ENCODE peak calls at places on chromosome 13, in seven cellular contexts. One of them, this sample, is unnamed.

GRCh38 chr13:107361666-107362065 is 793.7 kb upstream of the ARGLU1 start:
- DNase-seq in colonic mucosa: no peak
- DNase-seq in AG04450: no peak
- DNase-seq in endodermal cell: no peak
- DNase-seq in heart right ventricle: no peak
- DNase-seq in transverse colon: no peak
- DNase-seq in IMR-90: peak
- DNase-seq in this sample: no peak

GRCh38 chr13:94607056-94607455 is 5.4 kb downstream of the GPR180 start:
- DNase-seq in AG04450: no peak
- DNase-seq in transverse colon: no peak
- DNase-seq in IMR-90: no peak
- DNase-seq in colonic mucosa: no peak
- DNase-seq in endodermal cell: no peak
- DNase-seq in heart right ventricle: no peak
- DNase-seq in this sample: no peak

GRCh38 chr13:46062190-46062589 is 9.6 kb upstream of the ZC3H13 start:
- DNase-seq in heart right ventricle: no peak
- DNase-seq in AG04450: no peak
- DNase-seq in colonic mucosa: no peak
- DNase-seq in transverse colon: no peak
- DNase-seq in endodermal cell: no peak
- DNase-seq in IMR-90: peak
- DNase-seq in this sample: no peak

GRCh38 chr13:46535002-46535401 is 18.0 kb upstream of the LRCH1 start:
- DNase-seq in transverse colon: no peak
- DNase-seq in heart right ventricle: no peak
- DNase-seq in AG04450: no peak
- DNase-seq in endodermal cell: no peak
- DNase-seq in IMR-90: no peak
- DNase-seq in colonic mucosa: no peak
- DNase-seq in this sample: no peak

GRCh38 chr13:75806101-75806500 is 170.0 kb downstream of the LMO7 start:
- DNase-seq in IMR-90: peak
- DNase-seq in transverse colon: no peak
- DNase-seq in heart right ventricle: no peak
- DNase-seq in colonic mucosa: no peak
- DNase-seq in endodermal cell: peak
- DNase-seq in AG04450: no peak
- DNase-seq in this sample: no peak

GRCh38 chr13:62293081-62293480 is 877.4 kb upstream of the PCDH20 start:
- DNase-seq in transverse colon: no peak
- DNase-seq in heart right ventricle: no peak
- DNase-seq in AG04450: no peak
- DNase-seq in endodermal cell: no peak
- DNase-seq in colonic mucosa: no peak
- DNase-seq in IMR-90: peak
- DNase-seq in this sample: no peak

GRCh38 chr13:43374621-43375020 is 351.2 kb downstream of the DNAJC15 start:
- DNase-seq in AG04450: no peak
- DNase-seq in transverse colon: no peak
- DNase-seq in IMR-90: peak
- DNase-seq in heart right ventricle: no peak
- DNase-seq in colonic mucosa: no peak
- DNase-seq in endodermal cell: no peak
- DNase-seq in this sample: no peak

GRCh38 chr13:65454403-65454802 is 1775.7 kb downstream of the PCDH9 start:
- DNase-seq in endodermal cell: no peak
- DNase-seq in colonic mucosa: no peak
- DNase-seq in heart right ventricle: no peak
- DNase-seq in transverse colon: no peak
- DNase-seq in AG04450: no peak
- DNase-seq in IMR-90: no peak
- DNase-seq in this sample: no peak

GRCh38 chr13:93080587-93080986 is 146.0 kb upstream of the GPC6 start:
- DNase-seq in heart right ventricle: no peak
- DNase-seq in colonic mucosa: no peak
- DNase-seq in AG04450: no peak
- DNase-seq in IMR-90: peak
- DNase-seq in transverse colon: no peak
- DNase-seq in endodermal cell: no peak
- DNase-seq in this sample: no peak

GRCh38 chr13:110070511-110071120 is 236.3 kb downstream of the COL4A1 start:
- DNase-seq in heart right ventricle: no peak
- DNase-seq in colonic mucosa: no peak
- DNase-seq in IMR-90: peak
- DNase-seq in transverse colon: no peak
- DNase-seq in endodermal cell: no peak
- DNase-seq in AG04450: peak
- DNase-seq in this sample: no peak

GRCh38 chr13:33606692-33607091 is 211.3 kb upstream of the RFC3 start:
- DNase-seq in heart right ventricle: no peak
- DNase-seq in colonic mucosa: no peak
- DNase-seq in endodermal cell: peak
- DNase-seq in IMR-90: no peak
- DNase-seq in AG04450: no peak
- DNase-seq in transverse colon: no peak
- DNase-seq in this sample: no peak

GRCh38 chr13:87981416-87981815 is 310.2 kb downstream of the SLITRK5 start:
- DNase-seq in heart right ventricle: no peak
- DNase-seq in transverse colon: no peak
- DNase-seq in AG04450: no peak
- DNase-seq in endodermal cell: no peak
- DNase-seq in colonic mucosa: no peak
- DNase-seq in IMR-90: no peak
- DNase-seq in this sample: no peak

GRCh38 chr13:30341815-30342570 is 34.6 kb upstream of the KATNAL1 start:
- DNase-seq in colonic mucosa: peak
- DNase-seq in heart right ventricle: peak
- DNase-seq in AG04450: peak
- DNase-seq in IMR-90: peak
- DNase-seq in transverse colon: peak
- DNase-seq in endodermal cell: no peak
- DNase-seq in this sample: peak

GRCh38 chr13:30148171-30148754 is 159.1 kb downstream of the KATNAL1 start:
- DNase-seq in transverse colon: no peak
- DNase-seq in IMR-90: no peak
- DNase-seq in endodermal cell: no peak
- DNase-seq in colonic mucosa: no peak
- DNase-seq in heart right ventricle: no peak
- DNase-seq in AG04450: no peak
- DNase-seq in this sample: no peak

GRCh38 chr13:111051656-111052232 is 63.4 kb upstream of the ARHGEF7 start:
- DNase-seq in colonic mucosa: no peak
- DNase-seq in endodermal cell: no peak
- DNase-seq in AG04450: no peak
- DNase-seq in transverse colon: no peak
- DNase-seq in heart right ventricle: no peak
- DNase-seq in IMR-90: no peak
- DNase-seq in this sample: peak

GRCh38 chr13:111911754-111912452 is 155.0 kb upstream of the SOX1 start:
- DNase-seq in AG04450: no peak
- DNase-seq in transverse colon: no peak
- DNase-seq in heart right ventricle: no peak
- DNase-seq in endodermal cell: no peak
- DNase-seq in IMR-90: no peak
- DNase-seq in colonic mucosa: peak
- DNase-seq in this sample: peak

GRCh38 chr13:112768795-112769411 is 79.1 kb downstream of the ATP11A start:
- DNase-seq in colonic mucosa: no peak
- DNase-seq in transverse colon: peak
- DNase-seq in endodermal cell: no peak
- DNase-seq in AG04450: no peak
- DNase-seq in IMR-90: no peak
- DNase-seq in heart right ventricle: peak
- DNase-seq in this sample: peak

GRCh38 chr13:96492758-96493157 is 402.9 kb downstream of the HS6ST3 start:
- DNase-seq in endodermal cell: no peak
- DNase-seq in transverse colon: no peak
- DNase-seq in IMR-90: no peak
- DNase-seq in colonic mucosa: no peak
- DNase-seq in AG04450: no peak
- DNase-seq in heart right ventricle: peak
- DNase-seq in this sample: no peak

GRCh38 chr13:53010374-53011105 is 18.1 kb upstream of the OLFM4 start:
- DNase-seq in colonic mucosa: peak
- DNase-seq in IMR-90: no peak
- DNase-seq in heart right ventricle: no peak
- DNase-seq in transverse colon: peak
- DNase-seq in AG04450: no peak
- DNase-seq in endodermal cell: no peak
- DNase-seq in this sample: no peak

GRCh38 chr13:41767801-41768200 is 193.1 kb downstream of the VWA8 start:
- DNase-seq in AG04450: no peak
- DNase-seq in IMR-90: peak
- DNase-seq in transverse colon: no peak
- DNase-seq in endodermal cell: no peak
- DNase-seq in heart right ventricle: no peak
- DNase-seq in colonic mucosa: no peak
- DNase-seq in this sample: no peak

GRCh38 chr13:73365240-73365639 is 306.4 kb downstream of the KLF5 start:
- DNase-seq in transverse colon: no peak
- DNase-seq in IMR-90: no peak
- DNase-seq in heart right ventricle: no peak
- DNase-seq in endodermal cell: no peak
- DNase-seq in AG04450: no peak
- DNase-seq in colonic mucosa: no peak
- DNase-seq in this sample: no peak

GRCh38 chr13:20114066-20114465 is 46.8 kb downstream of the GJA3 start:
- DNase-seq in AG04450: no peak
- DNase-seq in endodermal cell: peak
- DNase-seq in heart right ventricle: no peak
- DNase-seq in transverse colon: no peak
- DNase-seq in IMR-90: no peak
- DNase-seq in colonic mucosa: no peak
- DNase-seq in this sample: no peak

GRCh38 chr13:65909501-65909900 is 1320.6 kb downstream of the PCDH9 start:
- DNase-seq in heart right ventricle: no peak
- DNase-seq in IMR-90: no peak
- DNase-seq in endodermal cell: no peak
- DNase-seq in colonic mucosa: no peak
- DNase-seq in transverse colon: no peak
- DNase-seq in AG04450: no peak
- DNase-seq in this sample: no peak

DNA sequence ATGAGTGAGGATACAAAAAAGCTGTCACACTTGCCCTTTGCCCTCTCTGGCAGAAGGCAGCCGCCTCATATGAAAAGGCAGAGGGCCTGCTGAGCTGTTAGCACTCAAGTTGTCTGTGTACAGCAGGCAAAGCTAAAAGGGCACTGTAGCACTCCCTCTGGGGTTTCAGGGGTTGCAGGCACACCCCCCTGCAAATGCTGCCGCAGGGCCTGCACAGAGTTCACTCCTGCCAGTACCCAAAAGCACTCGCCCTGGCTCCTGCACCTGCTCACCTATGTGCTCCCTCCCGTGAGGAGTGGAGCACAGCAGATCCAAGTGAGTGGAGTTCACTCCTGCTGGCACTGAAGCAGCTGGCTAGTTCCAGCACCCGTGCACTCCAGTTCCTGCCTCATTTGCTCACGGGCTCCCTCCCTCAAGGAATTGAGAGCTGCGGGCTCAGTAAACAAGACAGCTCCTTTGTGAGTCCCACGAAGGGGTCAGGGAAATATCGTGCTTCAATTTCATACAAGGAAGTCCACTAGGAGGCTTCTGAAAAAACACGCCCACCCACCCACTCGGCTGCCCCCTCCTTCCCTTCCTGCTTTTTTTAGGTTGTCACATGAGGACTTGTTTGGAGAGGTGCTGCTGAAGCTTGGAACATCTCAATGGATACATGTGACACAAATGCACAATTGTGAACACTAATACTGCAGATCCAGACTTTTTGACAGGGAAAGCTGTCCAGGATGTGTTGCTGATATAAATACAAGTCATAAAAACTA is 9.9 kb upstream of the RCBTB2 start:
- DNase-seq in IMR-90: peak
- DNase-seq in AG04450: no peak
- DNase-seq in transverse colon: peak
- DNase-seq in endodermal cell: peak
- DNase-seq in heart right ventricle: peak
- DNase-seq in colonic mucosa: peak
- DNase-seq in this sample: no peak
- H3K4me3 ChIP-seq in IMR-90: no peak
- H3K4me3 ChIP-seq in AG04450: no peak
- H3K4me3 ChIP-seq in transverse colon: no peak
- H3K4me3 ChIP-seq in endodermal cell: no peak
- H3K4me3 ChIP-seq in heart right ventricle: peak
- H3K4me3 ChIP-seq in colonic mucosa: no peak
- H3K4me3 ChIP-seq in this sample: no peak

GRCh38 chr13:24921881-24922280 is 157.9 kb downstream of the RNF17 start:
- DNase-seq in heart right ventricle: no peak
- DNase-seq in AG04450: no peak
- DNase-seq in endodermal cell: no peak
- DNase-seq in IMR-90: no peak
- DNase-seq in colonic mucosa: no peak
- DNase-seq in transverse colon: no peak
- DNase-seq in this sample: no peak
- TF ChIP-seq CTCF in heart right ventricle: no peak
- TF ChIP-seq CTCF in AG04450: no peak
- TF ChIP-seq CTCF in endodermal cell: no peak
- TF ChIP-seq CTCF in IMR-90: no peak
- TF ChIP-seq CTCF in colonic mucosa: no peak
- TF ChIP-seq CTCF in transverse colon: no peak
- TF ChIP-seq CTCF in this sample: no peak

GRCh38 chr13:98495627-98496238 is 81.2 kb downstream of the STK24 start:
- DNase-seq in AG04450: no peak
- DNase-seq in heart right ventricle: no peak
- DNase-seq in transverse colon: no peak
- DNase-seq in endodermal cell: peak
- DNase-seq in colonic mucosa: no peak
- DNase-seq in IMR-90: no peak
- DNase-seq in this sample: no peak

GRCh38 chr13:98493035-98493401 is 83.9 kb downstream of the STK24 start:
- DNase-seq in transverse colon: no peak
- DNase-seq in AG04450: no peak
- DNase-seq in IMR-90: no peak
- DNase-seq in colonic mucosa: no peak
- DNase-seq in heart right ventricle: no peak
- DNase-seq in endodermal cell: no peak
- DNase-seq in this sample: no peak

GRCh38 chr13:98494769-98495168 is 82.1 kb downstream of the STK24 start:
- DNase-seq in endodermal cell: peak
- DNase-seq in IMR-90: no peak
- DNase-seq in transverse colon: no peak
- DNase-seq in AG04450: no peak
- DNase-seq in colonic mucosa: no peak
- DNase-seq in heart right ventricle: no peak
- DNase-seq in this sample: no peak

GRCh38 chr13:98496239-98496668 is 80.7 kb downstream of the STK24 start:
- DNase-seq in IMR-90: peak
- DNase-seq in endodermal cell: peak
- DNase-seq in heart right ventricle: no peak
- DNase-seq in transverse colon: peak
- DNase-seq in colonic mucosa: no peak
- DNase-seq in AG04450: no peak
- DNase-seq in this sample: no peak

GRCh38 chr13:98496966-98497365 is 79.9 kb downstream of the STK24 start:
- DNase-seq in colonic mucosa: no peak
- DNase-seq in transverse colon: no peak
- DNase-seq in AG04450: no peak
- DNase-seq in IMR-90: no peak
- DNase-seq in heart right ventricle: no peak
- DNase-seq in endodermal cell: no peak
- DNase-seq in this sample: no peak
- H3K27ac ChIP-seq in colonic mucosa: no peak
- H3K27ac ChIP-seq in transverse colon: peak
- H3K27ac ChIP-seq in AG04450: no peak
- H3K27ac ChIP-seq in IMR-90: no peak
- H3K27ac ChIP-seq in heart right ventricle: no peak
- H3K27ac ChIP-seq in endodermal cell: no peak
- H3K27ac ChIP-seq in this sample: peak

GRCh38 chr13:28531195-28531955 is 36.4 kb upstream of the FLT1 start:
- DNase-seq in IMR-90: peak
- DNase-seq in transverse colon: peak
- DNase-seq in heart right ventricle: peak
- DNase-seq in endodermal cell: peak
- DNase-seq in AG04450: no peak
- DNase-seq in colonic mucosa: peak
- DNase-seq in this sample: no peak
- H3K4me3 ChIP-seq in IMR-90: peak
- H3K4me3 ChIP-seq in transverse colon: no peak
- H3K4me3 ChIP-seq in heart right ventricle: peak
- H3K4me3 ChIP-seq in endodermal cell: peak
- H3K4me3 ChIP-seq in AG04450: peak
- H3K4me3 ChIP-seq in colonic mucosa: peak
- H3K4me3 ChIP-seq in this sample: peak